ENCODE peak calls at places on chromosomes 7 and 10, in ten cellular contexts. S is IMR-90; P is fibroblast of lung; Q is SW480; K is stimulated activated CD4-positive, alpha-beta T cell treated with anti-CD3 and anti-CD28 coated beads, Interleukin-1b, Interleukin-23, amount 100 ng/mL, for 24 hours; M is GM13977; C is endothelial cell; V is NCI-H1092; H is brain microvascular endothelial cell; D is right lobe of liver. E is an unnamed sample.
A peak's percentile ranks its signal among the peaks of the same experiment; 100 is the strongest.

GRCh38 chr7:107944776-107945175 is 53.8 kb downstream of the DLD start:
- DNase-seq in V (no peak), C (no peak), P (no peak), M (no peak), Q (no peak), H (no peak), K (no peak), S (no peak), D (no peak), E (no peak)

GRCh38 chr10:112738586-112739218 is 211.3 kb upstream of the TCF7L2 start:
- DNase-seq in D (no peak), S (peak; percentile 71), K (no peak), P (peak; percentile 10), M (no peak), Q (no peak), C (no peak), V (no peak), H (no peak), E (no peak)

GRCh38 chr7:26153246-26153822 is 1.3 kb downstream of the NFE2L3 start:
- DNase-seq in V (no peak), P (no peak), M (peak; percentile 23), C (no peak), S (no peak), K (no peak), H (no peak), Q (peak; percentile 69), D (no peak), E (peak; percentile 34)

GRCh38 chr10:73591935-73592699 is 975 bp upstream of the USP54 start:
- DNase-seq in V (no peak), H (peak; percentile 46), Q (peak; percentile 82), C (peak; percentile 49), P (peak; percentile 60), M (peak; percentile 56), D (peak; percentile 81), K (no peak), S (no peak), E (peak; percentile 36)

GRCh38 chr7:114364151-114364550 is 50.5 kb upstream of the FOXP2 start:
- DNase-seq in Q (no peak), K (no peak), M (no peak), S (no peak), D (no peak), P (no peak), V (no peak), C (no peak), H (no peak), E (no peak)

GRCh38 chr7:47482013-47482761 is 99.7 kb downstream of the TNS3 start:
- DNase-seq in S (peak; percentile 98), P (peak; percentile 98), K (no peak), D (no peak), M (no peak), H (peak; percentile 96), V (no peak), C (no peak), Q (peak; percentile 55), E (no peak)

GRCh38 chr7:106966121-106966520 is 78.4 kb upstream of the PRKAR2B start:
- DNase-seq in M (no peak), P (no peak), D (no peak), H (no peak), Q (no peak), S (peak; percentile 43), C (no peak), V (no peak), K (no peak), E (no peak)

GRCh38 chr7:42692609-42693008 is 219.3 kb downstream of the C7orf25 start:
- DNase-seq in V (no peak), C (no peak), S (no peak), P (peak; percentile 42), Q (no peak), D (no peak), H (peak; percentile 6), M (no peak), K (no peak), E (no peak)

GRCh38 chr7:77205706-77206105 is 6.1 kb upstream of the FGL2 start:
- DNase-seq in Q (no peak), S (peak; percentile 39), V (no peak), C (no peak), K (no peak), M (no peak), H (no peak), D (no peak), P (no peak), E (no peak)

GRCh38 chr7:7274782-7275181 is 92.4 kb downstream of the C1GALT1 start:
- DNase-seq in D (no peak), H (peak; percentile 9), C (no peak), K (no peak), P (peak; percentile 7), S (peak; percentile 33), V (no peak), Q (no peak), M (no peak), E (no peak)

GRCh38 chr7:101124376-101125056 is 2.4 kb upstream of the SERPINE1 start:
- DNase-seq in Q (peak; percentile 98), M (no peak), V (no peak), P (peak; percentile 93), D (peak; percentile 58), H (peak; percentile 90), S (peak; percentile 88), K (no peak), C (peak; percentile 34), E (peak; percentile 39)

GRCh38 chr10:125159932-125160855 is at the start of gene CTBP2:
- DNase-seq in Q (peak; percentile 72), P (peak; percentile 54), H (no peak), S (no peak), V (no peak), M (peak; percentile 51), K (no peak), D (no peak), C (peak; percentile 49), E (no peak)

GRCh38 chr10:27815261-27815660 is 69.6 kb upstream of the MKX start:
- DNase-seq in K (no peak), D (no peak), V (no peak), C (no peak), H (no peak), S (no peak), Q (no peak), M (no peak), P (peak; percentile 49), E (no peak)

GRCh38 chr7:29349362-29349761 is 154.8 kb downstream of the CHN2 start:
- DNase-seq in H (no peak), V (no peak), K (no peak), C (no peak), D (no peak), S (no peak), P (no peak), Q (no peak), M (no peak), E (no peak)

GRCh38 chr7:47573758-47574472 is 8.0 kb downstream of the TNS3 start:
- DNase-seq in P (peak; percentile 94), Q (no peak), S (peak; percentile 87), D (peak; percentile 82), M (no peak), H (no peak), K (no peak), V (no peak), C (no peak), E (no peak)

E was measured in activated CD8-positive, alpha-beta T cell treated with anti-CD3 and anti-CD28 coated beads, Interleukin-2, amount 10 ng/mL, durations not matched to agents 7 days and 5 days.